ENCODE peak calls at places on chromosome 21, in seven cellular contexts. R is progenitor cell of endocrine pancreas; P is CD8-positive, alpha-beta T cell; T is activated CD8-positive, alpha-beta T cell treated with anti-CD3 and anti-CD28 coated beads for 36 hours; I is mesothelial cell of epicardium; J is upper lobe of right lung; V is transverse colon. S is an unnamed sample.

GRCh38 chr21:16797530-16797929 is 715.3 kb upstream of the CXADR start:
- DNase-seq in I (no peak), T (no peak), V (no peak), J (no peak), R (no peak), P (no peak), S (no peak)

GRCh38 chr21:46421756-46422555 is 36.7 kb upstream of the DIP2A start:
- DNase-seq in V (no peak), P (no peak), T (no peak), I (no peak), R (no peak), J (no peak), S (no peak)

GRCh38 chr21:40759061-40759460 is 87.9 kb downstream of the DSCAM start:
- DNase-seq in P (no peak), J (no peak), V (no peak), T (no peak), I (no peak), R (no peak), S (no peak)

GRCh38 chr21:14991957-14992356 is 72.8 kb downstream of the NRIP1 start:
- DNase-seq in P (no peak), I (no peak), J (peak; percentile 59), T (no peak), V (no peak), R (no peak), S (no peak)

GRCh38 chr21:41361786-41362604 is at the start of gene MX2:
- DNase-seq in T (peak; percentile 82), P (peak; percentile 60), I (no peak), R (no peak), J (peak; percentile 80), V (peak; percentile 71), S (peak; percentile 53)

GRCh38 chr21:38957575-38958340 is 152.0 kb downstream of the ETS2 start:
- DNase-seq in P (no peak), V (no peak), T (no peak), J (no peak), R (no peak), I (no peak), S (no peak)

GRCh38 chr21:30408782-30409494 is 13.1 kb downstream of the KRTAP13-1 start:
- DNase-seq in J (peak; percentile 78), T (peak; percentile 20), V (peak; percentile 54), I (no peak), R (peak; percentile 48), P (no peak), S (no peak)

GRCh38 chr21:15520811-15521643 is 208.8 kb upstream of the USP25 start:
- DNase-seq in V (no peak), R (no peak), J (no peak), I (no peak), T (no peak), P (no peak), S (no peak)

GRCh38 chr21:15001773-15002647 is 62.8 kb downstream of the NRIP1 start:
- DNase-seq in T (no peak), J (no peak), R (no peak), I (no peak), P (no peak), V (no peak), S (no peak)

GRCh38 chr21:39175154-39175553 is 8.1 kb downstream of the PSMG1 start:
- DNase-seq in I (no peak), T (no peak), R (no peak), V (no peak), P (no peak), J (no peak), S (no peak)

GRCh38 chr21:29221259-29221744 is 77.4 kb upstream of the BACH1 start:
- DNase-seq in R (no peak), V (no peak), P (no peak), T (no peak), J (no peak), I (no peak), S (no peak)

GRCh38 chr21:8992731-8993174 is 1528.6 kb upstream of the TPTE start:
- DNase-seq in P (no peak), T (no peak), I (no peak), V (no peak), J (no peak), R (no peak), S (no peak)

GRCh38 chr21:19237603-19238002 is 834.0 kb upstream of the TMPRSS15 start:
- DNase-seq in T (no peak), I (no peak), J (no peak), R (no peak), P (no peak), V (no peak), S (no peak)

GRCh38 chr21:44318489-44319285 is 18.8 kb downstream of the PFKL start:
- DNase-seq in T (no peak), R (no peak), J (no peak), P (no peak), V (no peak), I (no peak), S (no peak)

GRCh38 chr21:43751955-43752591 is 24.0 kb downstream of the CSTB start:
- DNase-seq in P (no peak), J (no peak), V (no peak), T (no peak), I (no peak), R (no peak), S (no peak)

GRCh38 chr21:16420086-16420724 is 690.4 kb downstream of the USP25 start:
- DNase-seq in P (no peak), R (no peak), J (no peak), I (no peak), V (no peak), T (no peak), S (no peak)

GRCh38 chr21:14451520-14451919 is 68.6 kb upstream of the HSPA13 start:
- DNase-seq in I (no peak), J (no peak), R (no peak), T (no peak), P (no peak), V (no peak), S (no peak)

GRCh38 chr21:30044447-30045064 is 104.8 kb upstream of the GRIK1 start:
- DNase-seq in R (peak; percentile 10), T (peak; percentile 10), I (no peak), P (no peak), V (no peak), J (no peak), S (no peak)

GRCh38 chr21:17370263-17370662 is 142.6 kb upstream of the CXADR start:
- DNase-seq in R (no peak), I (no peak), V (no peak), T (no peak), J (peak; percentile 75), P (no peak), S (no peak)

GRCh38 chr21:44085491-44086321 is 21.5 kb upstream of the PWP2 start:
- DNase-seq in T (peak; percentile 21), I (no peak), J (peak; percentile 53), P (no peak), V (no peak), R (no peak), S (no peak)

GRCh38 chr21:28215214-28215954 is 777.3 kb downstream of the LTN1 start:
- DNase-seq in V (no peak), J (no peak), I (no peak), T (no peak), R (no peak), P (no peak), S (no peak)

GRCh38 chr21:15130751-15131150 is 66.0 kb upstream of the NRIP1 start:
- DNase-seq in T (no peak), P (no peak), J (no peak), V (no peak), R (no peak), I (no peak), S (no peak)

GRCh38 chr21:29430030-29430429 is 131.3 kb downstream of the BACH1 start:
- DNase-seq in I (no peak), R (no peak), V (no peak), T (no peak), J (no peak), P (no peak), S (no peak)

DNA sequence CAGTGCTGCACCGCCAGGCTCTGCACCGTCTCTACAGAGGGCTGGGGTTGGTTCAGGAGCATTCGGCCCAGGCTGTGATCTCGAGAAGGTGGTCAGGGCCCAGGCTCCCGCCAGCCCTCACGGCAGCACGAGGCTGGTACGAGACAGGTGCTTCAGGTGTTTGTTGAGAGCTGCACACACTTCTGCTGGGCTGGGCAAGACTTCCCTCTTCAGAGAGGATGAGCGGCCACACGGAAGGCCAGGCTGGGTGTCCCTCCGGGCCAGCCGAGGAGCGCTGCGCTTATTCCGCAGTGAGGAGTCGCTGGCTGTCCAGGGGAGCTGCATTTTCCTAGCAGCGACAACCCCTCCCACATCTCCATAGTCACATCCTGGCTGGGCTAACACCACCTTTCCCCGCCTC is 50.5 kb downstream of the PDE9A start:
- DNase-seq in R (no peak), P (no peak), V (no peak), I (no peak), T (no peak), J (no peak), S (no peak)
- TF ChIP-seq CTCF in R (no peak), P (no peak), V (no peak), I (no peak), T (no peak), J (no peak), S (no peak)

GRCh38 chr21:37366488-37367300 is at the start of gene DYRK1A:
- DNase-seq in I (peak; percentile 99), V (peak; percentile 99), J (peak; percentile 99), R (peak; percentile 98), T (peak; percentile 97), P (peak; percentile 98), S (peak; percentile 91)
- TF ChIP-seq CTCF in I (no peak), V (no peak), J (no peak), R (peak; percentile 17), T (no peak), P (no peak), S (no peak)

GRCh38 chr21:31897311-31897710 is 24.5 kb downstream of the HUNK start:
- DNase-seq in R (no peak), P (no peak), T (no peak), V (no peak), I (no peak), J (no peak), S (no peak)
- TF ChIP-seq CTCF in R (no peak), P (no peak), T (no peak), V (no peak), I (no peak), J (no peak), S (no peak)

GRCh38 chr21:35606578-35606977 is 453.7 kb downstream of the SETD4 start:
- DNase-seq in J (no peak), R (no peak), T (no peak), V (no peak), P (no peak), I (no peak), S (no peak)

GRCh38 chr21:35607406-35607805 is 452.9 kb downstream of the SETD4 start:
- DNase-seq in V (no peak), T (no peak), P (no peak), R (no peak), J (no peak), I (no peak), S (no peak)

GRCh38 chr21:35602811-35603210 is 457.5 kb downstream of the SETD4 start:
- DNase-seq in V (no peak), T (no peak), R (no peak), P (no peak), J (no peak), I (no peak), S (no peak)

GRCh38 chr21:35606136-35606535 is 454.2 kb downstream of the SETD4 start:
- DNase-seq in R (no peak), P (no peak), J (no peak), V (no peak), I (no peak), T (no peak), S (no peak)

DNA sequence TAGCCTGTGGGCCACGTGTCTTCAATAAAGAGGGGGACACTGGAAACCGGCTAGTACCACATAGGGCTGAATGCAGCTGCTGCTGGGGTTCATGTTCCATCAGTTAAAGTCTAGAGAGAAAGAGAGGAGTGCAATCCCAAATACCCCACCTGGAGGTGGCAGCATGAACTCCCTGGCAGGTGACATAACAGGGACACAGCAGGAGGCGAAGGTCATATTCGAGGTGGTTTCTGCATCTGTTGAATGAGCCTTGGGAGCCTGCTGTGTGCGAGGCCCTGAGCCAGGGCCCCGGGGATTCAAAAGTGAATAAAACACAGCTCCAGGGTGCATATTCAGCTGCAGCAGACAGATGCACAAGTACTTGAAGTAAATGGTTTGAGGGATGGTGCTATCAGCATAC is 456.9 kb downstream of the SETD4 start:
- DNase-seq in T (no peak), V (no peak), R (no peak), I (no peak), P (no peak), J (no peak), S (no peak)
- TF ChIP-seq CTCF in T (no peak), V (no peak), R (no peak), I (no peak), P (no peak), J (no peak), S (no peak)